ENCODE peak calls at places on chromosomes 12 and 14, in ten cellular contexts. One of them, this sample, is unnamed.

GRCh38 chr14:100586153-100586519 is 1.1 kb downstream of the BEGAIN start:
- DNase-seq in hepatocyte: no peak
- DNase-seq in midbrain: no peak
- DNase-seq in activated CD4-positive, alpha-beta T cell treated with anti-CD3 and anti-CD28 coated beads, Interleukin-2, amount 50 U/mL, for 1 hour: no peak
- DNase-seq in stimulated activated effector memory CD8-positive, alpha-beta T cell treated with anti-CD3 and anti-CD28 coated beads, Interleukin-12 subunit alpha, Interleukin-12 subunit beta, amount 100 ng/mL, for 72 hours: no peak
- DNase-seq in T-helper 17 cell: peak; percentile 8
- DNase-seq in NCI-H2029: no peak
- DNase-seq in stimulated activated CD8-positive, alpha-beta memory T cell treated with anti-CD3 and anti-CD28 coated beads, Interleukin-7, amount 100 ng/mL, for 24 hours: no peak
- DNase-seq in thyroid gland: no peak
- DNase-seq in anterior cingulate cortex: peak; percentile 29
- DNase-seq in this sample: no peak

GRCh38 chr14:95784137-95784536 is 70.2 kb upstream of the TCL1A start:
- DNase-seq in hepatocyte: peak; percentile 71
- DNase-seq in midbrain: no peak
- DNase-seq in activated CD4-positive, alpha-beta T cell treated with anti-CD3 and anti-CD28 coated beads, Interleukin-2, amount 50 U/mL, for 1 hour: no peak
- DNase-seq in stimulated activated effector memory CD8-positive, alpha-beta T cell treated with anti-CD3 and anti-CD28 coated beads, Interleukin-12 subunit alpha, Interleukin-12 subunit beta, amount 100 ng/mL, for 72 hours: no peak
- DNase-seq in T-helper 17 cell: no peak
- DNase-seq in NCI-H2029: no peak
- DNase-seq in stimulated activated CD8-positive, alpha-beta memory T cell treated with anti-CD3 and anti-CD28 coated beads, Interleukin-7, amount 100 ng/mL, for 24 hours: no peak
- DNase-seq in thyroid gland: no peak
- DNase-seq in anterior cingulate cortex: no peak
- DNase-seq in this sample: no peak

GRCh38 chr14:31080060-31080459 is 53.9 kb upstream of the STRN3 start:
- DNase-seq in hepatocyte: no peak
- DNase-seq in midbrain: no peak
- DNase-seq in activated CD4-positive, alpha-beta T cell treated with anti-CD3 and anti-CD28 coated beads, Interleukin-2, amount 50 U/mL, for 1 hour: no peak
- DNase-seq in stimulated activated effector memory CD8-positive, alpha-beta T cell treated with anti-CD3 and anti-CD28 coated beads, Interleukin-12 subunit alpha, Interleukin-12 subunit beta, amount 100 ng/mL, for 72 hours: no peak
- DNase-seq in T-helper 17 cell: no peak
- DNase-seq in NCI-H2029: peak; percentile 37
- DNase-seq in stimulated activated CD8-positive, alpha-beta memory T cell treated with anti-CD3 and anti-CD28 coated beads, Interleukin-7, amount 100 ng/mL, for 24 hours: no peak
- DNase-seq in thyroid gland: no peak
- DNase-seq in anterior cingulate cortex: no peak
- DNase-seq in this sample: peak; percentile 40

GRCh38 chr12:14416658-14417057 is 51.2 kb downstream of the ATF7IP start:
- DNase-seq in hepatocyte: peak; percentile 46
- DNase-seq in midbrain: peak; percentile 65
- DNase-seq in activated CD4-positive, alpha-beta T cell treated with anti-CD3 and anti-CD28 coated beads, Interleukin-2, amount 50 U/mL, for 1 hour: no peak
- DNase-seq in stimulated activated effector memory CD8-positive, alpha-beta T cell treated with anti-CD3 and anti-CD28 coated beads, Interleukin-12 subunit alpha, Interleukin-12 subunit beta, amount 100 ng/mL, for 72 hours: no peak
- DNase-seq in T-helper 17 cell: no peak
- DNase-seq in NCI-H2029: peak; percentile 38
- DNase-seq in stimulated activated CD8-positive, alpha-beta memory T cell treated with anti-CD3 and anti-CD28 coated beads, Interleukin-7, amount 100 ng/mL, for 24 hours: no peak
- DNase-seq in thyroid gland: no peak
- DNase-seq in anterior cingulate cortex: no peak
- DNase-seq in this sample: peak; percentile 84

GRCh38 chr12:25014961-25015360 is 66.1 kb upstream of the BCAT1 start:
- DNase-seq in hepatocyte: no peak
- DNase-seq in midbrain: no peak
- DNase-seq in activated CD4-positive, alpha-beta T cell treated with anti-CD3 and anti-CD28 coated beads, Interleukin-2, amount 50 U/mL, for 1 hour: no peak
- DNase-seq in stimulated activated effector memory CD8-positive, alpha-beta T cell treated with anti-CD3 and anti-CD28 coated beads, Interleukin-12 subunit alpha, Interleukin-12 subunit beta, amount 100 ng/mL, for 72 hours: no peak
- DNase-seq in T-helper 17 cell: no peak
- DNase-seq in NCI-H2029: no peak
- DNase-seq in stimulated activated CD8-positive, alpha-beta memory T cell treated with anti-CD3 and anti-CD28 coated beads, Interleukin-7, amount 100 ng/mL, for 24 hours: no peak
- DNase-seq in thyroid gland: no peak
- DNase-seq in anterior cingulate cortex: no peak
- DNase-seq in this sample: no peak

GRCh38 chr12:105289114-105289904 is 41.2 kb upstream of the C12orf75 start:
- DNase-seq in hepatocyte: no peak
- DNase-seq in midbrain: no peak
- DNase-seq in activated CD4-positive, alpha-beta T cell treated with anti-CD3 and anti-CD28 coated beads, Interleukin-2, amount 50 U/mL, for 1 hour: no peak
- DNase-seq in stimulated activated effector memory CD8-positive, alpha-beta T cell treated with anti-CD3 and anti-CD28 coated beads, Interleukin-12 subunit alpha, Interleukin-12 subunit beta, amount 100 ng/mL, for 72 hours: no peak
- DNase-seq in T-helper 17 cell: no peak
- DNase-seq in NCI-H2029: no peak
- DNase-seq in stimulated activated CD8-positive, alpha-beta memory T cell treated with anti-CD3 and anti-CD28 coated beads, Interleukin-7, amount 100 ng/mL, for 24 hours: no peak
- DNase-seq in thyroid gland: no peak
- DNase-seq in anterior cingulate cortex: no peak
- DNase-seq in this sample: no peak

GRCh38 chr12:47846294-47846996 is 26.7 kb upstream of the HDAC7 start:
- DNase-seq in hepatocyte: no peak
- DNase-seq in midbrain: no peak
- DNase-seq in activated CD4-positive, alpha-beta T cell treated with anti-CD3 and anti-CD28 coated beads, Interleukin-2, amount 50 U/mL, for 1 hour: no peak
- DNase-seq in stimulated activated effector memory CD8-positive, alpha-beta T cell treated with anti-CD3 and anti-CD28 coated beads, Interleukin-12 subunit alpha, Interleukin-12 subunit beta, amount 100 ng/mL, for 72 hours: no peak
- DNase-seq in T-helper 17 cell: no peak
- DNase-seq in NCI-H2029: peak; percentile 54
- DNase-seq in stimulated activated CD8-positive, alpha-beta memory T cell treated with anti-CD3 and anti-CD28 coated beads, Interleukin-7, amount 100 ng/mL, for 24 hours: no peak
- DNase-seq in thyroid gland: peak; percentile 93
- DNase-seq in anterior cingulate cortex: no peak
- DNase-seq in this sample: no peak

GRCh38 chr14:85599939-85600338 is 70.0 kb downstream of the FLRT2 start:
- DNase-seq in hepatocyte: peak; percentile 22
- DNase-seq in midbrain: no peak
- DNase-seq in activated CD4-positive, alpha-beta T cell treated with anti-CD3 and anti-CD28 coated beads, Interleukin-2, amount 50 U/mL, for 1 hour: no peak
- DNase-seq in stimulated activated effector memory CD8-positive, alpha-beta T cell treated with anti-CD3 and anti-CD28 coated beads, Interleukin-12 subunit alpha, Interleukin-12 subunit beta, amount 100 ng/mL, for 72 hours: no peak
- DNase-seq in T-helper 17 cell: no peak
- DNase-seq in NCI-H2029: no peak
- DNase-seq in stimulated activated CD8-positive, alpha-beta memory T cell treated with anti-CD3 and anti-CD28 coated beads, Interleukin-7, amount 100 ng/mL, for 24 hours: no peak
- DNase-seq in thyroid gland: no peak
- DNase-seq in anterior cingulate cortex: no peak
- DNase-seq in this sample: peak; percentile 17

GRCh38 chr12:87305481-87305880 is 723.7 kb downstream of the C12orf50 start:
- DNase-seq in hepatocyte: no peak
- DNase-seq in midbrain: no peak
- DNase-seq in activated CD4-positive, alpha-beta T cell treated with anti-CD3 and anti-CD28 coated beads, Interleukin-2, amount 50 U/mL, for 1 hour: no peak
- DNase-seq in stimulated activated effector memory CD8-positive, alpha-beta T cell treated with anti-CD3 and anti-CD28 coated beads, Interleukin-12 subunit alpha, Interleukin-12 subunit beta, amount 100 ng/mL, for 72 hours: no peak
- DNase-seq in T-helper 17 cell: no peak
- DNase-seq in NCI-H2029: no peak
- DNase-seq in stimulated activated CD8-positive, alpha-beta memory T cell treated with anti-CD3 and anti-CD28 coated beads, Interleukin-7, amount 100 ng/mL, for 24 hours: no peak
- DNase-seq in thyroid gland: no peak
- DNase-seq in anterior cingulate cortex: no peak
- DNase-seq in this sample: peak; percentile 28

GRCh38 chr14:102993523-102993922 is 63.8 kb downstream of the CDC42BPB start:
- DNase-seq in hepatocyte: peak; percentile 66
- DNase-seq in midbrain: no peak
- DNase-seq in activated CD4-positive, alpha-beta T cell treated with anti-CD3 and anti-CD28 coated beads, Interleukin-2, amount 50 U/mL, for 1 hour: no peak
- DNase-seq in stimulated activated effector memory CD8-positive, alpha-beta T cell treated with anti-CD3 and anti-CD28 coated beads, Interleukin-12 subunit alpha, Interleukin-12 subunit beta, amount 100 ng/mL, for 72 hours: no peak
- DNase-seq in T-helper 17 cell: no peak
- DNase-seq in NCI-H2029: no peak
- DNase-seq in stimulated activated CD8-positive, alpha-beta memory T cell treated with anti-CD3 and anti-CD28 coated beads, Interleukin-7, amount 100 ng/mL, for 24 hours: no peak
- DNase-seq in thyroid gland: no peak
- DNase-seq in anterior cingulate cortex: no peak
- DNase-seq in this sample: no peak

GRCh38 chr14:50947446-50947845 is 3.2 kb upstream of the PYGL start:
- DNase-seq in hepatocyte: no peak
- DNase-seq in midbrain: no peak
- DNase-seq in activated CD4-positive, alpha-beta T cell treated with anti-CD3 and anti-CD28 coated beads, Interleukin-2, amount 50 U/mL, for 1 hour: no peak
- DNase-seq in stimulated activated effector memory CD8-positive, alpha-beta T cell treated with anti-CD3 and anti-CD28 coated beads, Interleukin-12 subunit alpha, Interleukin-12 subunit beta, amount 100 ng/mL, for 72 hours: no peak
- DNase-seq in T-helper 17 cell: no peak
- DNase-seq in NCI-H2029: no peak
- DNase-seq in stimulated activated CD8-positive, alpha-beta memory T cell treated with anti-CD3 and anti-CD28 coated beads, Interleukin-7, amount 100 ng/mL, for 24 hours: no peak
- DNase-seq in thyroid gland: no peak
- DNase-seq in anterior cingulate cortex: no peak
- DNase-seq in this sample: peak; percentile 6

GRCh38 chr14:61430066-61430757 is 108.8 kb downstream of the PRKCH start:
- DNase-seq in hepatocyte: no peak
- DNase-seq in midbrain: no peak
- DNase-seq in activated CD4-positive, alpha-beta T cell treated with anti-CD3 and anti-CD28 coated beads, Interleukin-2, amount 50 U/mL, for 1 hour: no peak
- DNase-seq in stimulated activated effector memory CD8-positive, alpha-beta T cell treated with anti-CD3 and anti-CD28 coated beads, Interleukin-12 subunit alpha, Interleukin-12 subunit beta, amount 100 ng/mL, for 72 hours: no peak
- DNase-seq in T-helper 17 cell: no peak
- DNase-seq in NCI-H2029: peak; percentile 99
- DNase-seq in stimulated activated CD8-positive, alpha-beta memory T cell treated with anti-CD3 and anti-CD28 coated beads, Interleukin-7, amount 100 ng/mL, for 24 hours: no peak
- DNase-seq in thyroid gland: no peak
- DNase-seq in anterior cingulate cortex: no peak
- DNase-seq in this sample: no peak

GRCh38 chr12:12653922-12654321 is 42.1 kb downstream of the GPR19 start:
- DNase-seq in hepatocyte: no peak
- DNase-seq in midbrain: no peak
- DNase-seq in activated CD4-positive, alpha-beta T cell treated with anti-CD3 and anti-CD28 coated beads, Interleukin-2, amount 50 U/mL, for 1 hour: no peak
- DNase-seq in stimulated activated effector memory CD8-positive, alpha-beta T cell treated with anti-CD3 and anti-CD28 coated beads, Interleukin-12 subunit alpha, Interleukin-12 subunit beta, amount 100 ng/mL, for 72 hours: no peak
- DNase-seq in T-helper 17 cell: no peak
- DNase-seq in NCI-H2029: no peak
- DNase-seq in stimulated activated CD8-positive, alpha-beta memory T cell treated with anti-CD3 and anti-CD28 coated beads, Interleukin-7, amount 100 ng/mL, for 24 hours: no peak
- DNase-seq in thyroid gland: no peak
- DNase-seq in anterior cingulate cortex: no peak
- DNase-seq in this sample: no peak

GRCh38 chr14:66824251-66824650 is 316.3 kb downstream of the GPHN start:
- DNase-seq in hepatocyte: no peak
- DNase-seq in midbrain: peak; percentile 49
- DNase-seq in activated CD4-positive, alpha-beta T cell treated with anti-CD3 and anti-CD28 coated beads, Interleukin-2, amount 50 U/mL, for 1 hour: no peak
- DNase-seq in stimulated activated effector memory CD8-positive, alpha-beta T cell treated with anti-CD3 and anti-CD28 coated beads, Interleukin-12 subunit alpha, Interleukin-12 subunit beta, amount 100 ng/mL, for 72 hours: no peak
- DNase-seq in T-helper 17 cell: no peak
- DNase-seq in NCI-H2029: no peak
- DNase-seq in stimulated activated CD8-positive, alpha-beta memory T cell treated with anti-CD3 and anti-CD28 coated beads, Interleukin-7, amount 100 ng/mL, for 24 hours: no peak
- DNase-seq in thyroid gland: no peak
- DNase-seq in anterior cingulate cortex: no peak
- DNase-seq in this sample: no peak

GRCh38 chr12:94721173-94721572 is 70.8 kb upstream of the TMCC3 start:
- DNase-seq in hepatocyte: no peak
- DNase-seq in midbrain: no peak
- DNase-seq in activated CD4-positive, alpha-beta T cell treated with anti-CD3 and anti-CD28 coated beads, Interleukin-2, amount 50 U/mL, for 1 hour: no peak
- DNase-seq in stimulated activated effector memory CD8-positive, alpha-beta T cell treated with anti-CD3 and anti-CD28 coated beads, Interleukin-12 subunit alpha, Interleukin-12 subunit beta, amount 100 ng/mL, for 72 hours: no peak
- DNase-seq in T-helper 17 cell: no peak
- DNase-seq in NCI-H2029: no peak
- DNase-seq in stimulated activated CD8-positive, alpha-beta memory T cell treated with anti-CD3 and anti-CD28 coated beads, Interleukin-7, amount 100 ng/mL, for 24 hours: no peak
- DNase-seq in thyroid gland: no peak
- DNase-seq in anterior cingulate cortex: no peak
- DNase-seq in this sample: no peak

GRCh38 chr12:122085571-122085970 is 7.0 kb downstream of the MLXIP start:
- DNase-seq in hepatocyte: no peak
- DNase-seq in midbrain: no peak
- DNase-seq in activated CD4-positive, alpha-beta T cell treated with anti-CD3 and anti-CD28 coated beads, Interleukin-2, amount 50 U/mL, for 1 hour: no peak
- DNase-seq in stimulated activated effector memory CD8-positive, alpha-beta T cell treated with anti-CD3 and anti-CD28 coated beads, Interleukin-12 subunit alpha, Interleukin-12 subunit beta, amount 100 ng/mL, for 72 hours: no peak
- DNase-seq in T-helper 17 cell: no peak
- DNase-seq in NCI-H2029: no peak
- DNase-seq in stimulated activated CD8-positive, alpha-beta memory T cell treated with anti-CD3 and anti-CD28 coated beads, Interleukin-7, amount 100 ng/mL, for 24 hours: no peak
- DNase-seq in thyroid gland: no peak
- DNase-seq in anterior cingulate cortex: no peak
- DNase-seq in this sample: no peak

GRCh38 chr14:26554069-26554772 is 43.6 kb downstream of the NOVA1 start:
- DNase-seq in hepatocyte: no peak
- DNase-seq in midbrain: no peak
- DNase-seq in activated CD4-positive, alpha-beta T cell treated with anti-CD3 and anti-CD28 coated beads, Interleukin-2, amount 50 U/mL, for 1 hour: no peak
- DNase-seq in stimulated activated effector memory CD8-positive, alpha-beta T cell treated with anti-CD3 and anti-CD28 coated beads, Interleukin-12 subunit alpha, Interleukin-12 subunit beta, amount 100 ng/mL, for 72 hours: no peak
- DNase-seq in T-helper 17 cell: no peak
- DNase-seq in NCI-H2029: no peak
- DNase-seq in stimulated activated CD8-positive, alpha-beta memory T cell treated with anti-CD3 and anti-CD28 coated beads, Interleukin-7, amount 100 ng/mL, for 24 hours: no peak
- DNase-seq in thyroid gland: no peak
- DNase-seq in anterior cingulate cortex: no peak
- DNase-seq in this sample: no peak

GRCh38 chr12:106883421-106883820 is 72.3 kb upstream of the TMEM263 start:
- DNase-seq in hepatocyte: no peak
- DNase-seq in midbrain: no peak
- DNase-seq in activated CD4-positive, alpha-beta T cell treated with anti-CD3 and anti-CD28 coated beads, Interleukin-2, amount 50 U/mL, for 1 hour: no peak
- DNase-seq in stimulated activated effector memory CD8-positive, alpha-beta T cell treated with anti-CD3 and anti-CD28 coated beads, Interleukin-12 subunit alpha, Interleukin-12 subunit beta, amount 100 ng/mL, for 72 hours: no peak
- DNase-seq in T-helper 17 cell: no peak
- DNase-seq in NCI-H2029: no peak
- DNase-seq in stimulated activated CD8-positive, alpha-beta memory T cell treated with anti-CD3 and anti-CD28 coated beads, Interleukin-7, amount 100 ng/mL, for 24 hours: no peak
- DNase-seq in thyroid gland: no peak
- DNase-seq in anterior cingulate cortex: no peak
- DNase-seq in this sample: no peak

GRCh38 chr14:57709909-57710308 is 156.0 kb downstream of the SLC35F4 start:
- DNase-seq in hepatocyte: no peak
- DNase-seq in midbrain: no peak
- DNase-seq in activated CD4-positive, alpha-beta T cell treated with anti-CD3 and anti-CD28 coated beads, Interleukin-2, amount 50 U/mL, for 1 hour: no peak
- DNase-seq in stimulated activated effector memory CD8-positive, alpha-beta T cell treated with anti-CD3 and anti-CD28 coated beads, Interleukin-12 subunit alpha, Interleukin-12 subunit beta, amount 100 ng/mL, for 72 hours: no peak
- DNase-seq in T-helper 17 cell: no peak
- DNase-seq in NCI-H2029: no peak
- DNase-seq in stimulated activated CD8-positive, alpha-beta memory T cell treated with anti-CD3 and anti-CD28 coated beads, Interleukin-7, amount 100 ng/mL, for 24 hours: no peak
- DNase-seq in thyroid gland: no peak
- DNase-seq in anterior cingulate cortex: no peak
- DNase-seq in this sample: no peak